ENCODE peak calls at places on chromosomes 12 and 14, in six cellular contexts. B is PC-3, G is HFF-Myc, K is neural crest cell, D is ascending aorta, H is MM.1S. A is an unnamed sample.

GRCh38 chr14:95297832-95298231 is 21.9 kb downstream of the CLMN start:
- DNase-seq in K (no peak), G (no peak), B (no peak), D (no peak), H (no peak), A (no peak)

GRCh38 chr14:51871846-51872245 is 11.4 kb downstream of the GNG2 start:
- DNase-seq in D (no peak), G (no peak), H (no peak), K (no peak), B (no peak), A (no peak)

GRCh38 chr12:110279976-110280783 is 867 bp upstream of the ATP2A2 start:
- DNase-seq in H (peak), G (no peak), D (no peak), K (no peak), B (peak), A (no peak)

GRCh38 chr14:22384167-22384549 is 204.9 kb downstream of the DAD1 start:
- DNase-seq in B (no peak), D (no peak), K (no peak), H (no peak), G (no peak), A (no peak)

GRCh38 chr14:22820731-22821130 is 5.5 kb upstream of the SLC7A7 start:
- DNase-seq in K (no peak), G (no peak), H (no peak), D (no peak), B (peak), A (peak)

GRCh38 chr14:93999573-93999972 is 2.5 kb downstream of the CCDC197 start:
- DNase-seq in H (no peak), B (no peak), G (no peak), D (no peak), K (no peak), A (no peak)

GRCh38 chr12:68092976-68093375 is 66.6 kb downstream of the IFNG start:
- DNase-seq in D (no peak), G (no peak), K (no peak), H (no peak), B (peak), A (no peak)

GRCh38 chr14:61342486-61342885 is 21.1 kb downstream of the PRKCH start:
- DNase-seq in D (no peak), H (no peak), B (no peak), K (no peak), G (no peak), A (no peak)

GRCh38 chr12:98294426-98294825 is 221.0 kb upstream of the TMPO start:
- DNase-seq in H (no peak), B (no peak), D (no peak), K (no peak), G (no peak), A (no peak)

GRCh38 chr12:126144603-126145002 is 1079.4 kb downstream of the AACS start:
- DNase-seq in K (no peak), H (no peak), G (no peak), D (no peak), B (no peak), A (no peak)

DNA sequence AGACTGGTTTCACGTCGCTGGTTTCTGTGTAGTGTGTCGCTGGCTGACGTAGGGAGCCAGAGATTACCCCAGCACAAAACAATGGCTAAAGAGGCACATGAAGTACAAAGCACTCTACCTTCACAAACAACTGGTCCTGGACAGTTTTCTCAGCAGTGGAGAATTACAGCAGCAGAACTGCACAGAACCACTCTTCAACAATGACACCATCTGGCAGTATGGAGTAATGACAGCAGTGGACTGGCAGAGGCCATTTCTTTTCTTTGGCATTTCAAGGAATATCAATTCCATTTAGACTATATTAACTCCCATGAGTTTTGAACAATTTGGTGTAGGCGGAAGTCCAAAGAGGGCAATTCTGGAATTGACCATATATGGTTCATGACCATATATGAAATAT is 1074.1 kb downstream of the AACS start:
- DNase-seq in D (no peak), G (no peak), B (no peak), H (no peak), K (no peak), A (no peak)
- TF ChIP-seq CTCF in D (no peak), G (no peak), B (peak), H (peak), K (peak), A (no peak)

GRCh38 chr12:39958377-39958776 is 147.5 kb downstream of the SLC2A13 start:
- DNase-seq in K (no peak), B (peak), D (no peak), G (no peak), H (no peak), A (no peak)
- TF ChIP-seq CTCF in K (no peak), B (peak), D (no peak), G (peak), H (peak), A (peak)

DNA sequence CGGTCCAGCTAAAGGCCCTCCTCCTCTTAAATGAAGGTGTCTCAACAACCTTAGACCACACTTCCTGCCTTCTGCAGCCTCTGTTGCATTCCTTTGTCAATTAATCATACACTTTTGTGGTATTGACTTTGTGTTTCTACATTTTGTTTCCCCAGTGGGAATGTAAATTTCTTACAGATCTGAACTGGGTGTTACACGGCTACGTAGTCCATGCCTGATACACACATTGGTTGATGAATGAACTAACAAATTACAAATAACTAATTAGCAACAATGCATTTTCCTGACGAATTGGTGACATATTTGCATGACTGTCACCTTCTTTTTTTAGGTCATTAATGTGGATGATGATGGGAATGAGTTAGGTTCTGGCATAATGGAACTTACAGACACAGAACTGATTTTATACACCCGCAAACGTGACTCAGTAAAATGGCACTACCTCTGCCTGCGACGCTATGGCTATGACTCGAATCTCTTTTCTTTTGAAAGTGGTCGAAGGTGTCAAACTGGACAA is 15.2 kb upstream of the CCT2 start:
- DNase-seq in K (no peak), H (no peak), B (peak), G (no peak), D (no peak), A (peak)
- TF ChIP-seq CTCF in K (no peak), H (no peak), B (no peak), G (no peak), D (no peak), A (no peak)

DNA sequence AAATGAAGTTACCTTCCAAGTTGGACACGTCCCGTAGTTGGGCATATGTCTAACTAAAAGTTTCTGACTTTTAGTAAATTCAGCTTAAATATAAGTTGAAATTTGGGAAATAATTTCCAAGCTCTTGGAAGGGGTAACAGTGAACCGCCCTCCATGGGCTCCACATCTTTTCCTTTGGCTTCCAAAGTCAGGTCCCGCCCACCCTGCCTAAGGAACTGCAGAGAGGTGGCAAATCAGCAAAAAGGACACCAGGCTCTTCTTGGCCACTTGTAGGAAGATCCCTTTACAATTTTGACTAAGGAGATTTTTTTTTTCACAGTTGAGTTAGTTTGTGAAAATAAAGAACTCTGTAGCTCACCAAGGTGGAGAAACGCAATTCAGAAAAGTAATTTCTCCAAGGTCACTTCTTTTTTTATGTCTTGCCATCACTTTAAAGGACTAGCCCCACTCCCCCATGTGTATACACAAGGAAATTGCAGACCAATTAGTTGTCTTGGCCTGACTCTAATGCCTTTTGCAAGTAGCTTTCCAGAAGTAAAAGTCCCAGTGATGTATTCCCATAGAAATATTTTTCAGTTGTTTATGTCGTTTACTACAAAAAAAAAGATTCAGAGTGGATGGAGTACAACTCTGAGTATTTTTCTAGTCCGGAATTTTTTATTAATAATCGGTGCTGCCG is 181.2 kb downstream of the PELI2 start:
- DNase-seq in B (no peak), D (no peak), H (no peak), K (no peak), G (no peak), A (no peak)
- TF ChIP-seq CTCF in B (no peak), D (no peak), H (no peak), K (no peak), G (no peak), A (no peak)

DNA sequence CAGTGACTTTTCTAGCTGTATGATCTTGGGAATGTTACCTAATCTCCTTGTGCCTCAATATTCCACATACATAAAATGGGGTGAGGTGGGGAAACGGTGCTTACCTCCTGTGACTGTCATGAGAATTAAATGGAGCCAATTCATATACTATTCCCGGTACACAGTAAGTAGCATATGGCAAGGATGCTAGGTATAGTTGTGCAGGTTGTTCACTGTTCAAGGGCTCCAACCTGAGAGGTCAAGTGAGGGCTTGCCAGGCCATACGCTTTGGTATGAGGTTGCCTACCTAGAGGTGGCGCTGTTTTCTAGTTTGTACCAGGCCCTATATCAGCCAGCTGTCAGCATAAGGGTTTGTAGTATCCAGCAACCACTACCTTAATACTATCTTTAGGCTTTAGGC is 3.6 kb upstream of the BATF start:
- DNase-seq in G (no peak), D (no peak), B (peak), K (no peak), H (peak), A (no peak)
- TF ChIP-seq CTCF in G (peak), D (no peak), B (peak), K (peak), H (peak), A (peak)

DNA sequence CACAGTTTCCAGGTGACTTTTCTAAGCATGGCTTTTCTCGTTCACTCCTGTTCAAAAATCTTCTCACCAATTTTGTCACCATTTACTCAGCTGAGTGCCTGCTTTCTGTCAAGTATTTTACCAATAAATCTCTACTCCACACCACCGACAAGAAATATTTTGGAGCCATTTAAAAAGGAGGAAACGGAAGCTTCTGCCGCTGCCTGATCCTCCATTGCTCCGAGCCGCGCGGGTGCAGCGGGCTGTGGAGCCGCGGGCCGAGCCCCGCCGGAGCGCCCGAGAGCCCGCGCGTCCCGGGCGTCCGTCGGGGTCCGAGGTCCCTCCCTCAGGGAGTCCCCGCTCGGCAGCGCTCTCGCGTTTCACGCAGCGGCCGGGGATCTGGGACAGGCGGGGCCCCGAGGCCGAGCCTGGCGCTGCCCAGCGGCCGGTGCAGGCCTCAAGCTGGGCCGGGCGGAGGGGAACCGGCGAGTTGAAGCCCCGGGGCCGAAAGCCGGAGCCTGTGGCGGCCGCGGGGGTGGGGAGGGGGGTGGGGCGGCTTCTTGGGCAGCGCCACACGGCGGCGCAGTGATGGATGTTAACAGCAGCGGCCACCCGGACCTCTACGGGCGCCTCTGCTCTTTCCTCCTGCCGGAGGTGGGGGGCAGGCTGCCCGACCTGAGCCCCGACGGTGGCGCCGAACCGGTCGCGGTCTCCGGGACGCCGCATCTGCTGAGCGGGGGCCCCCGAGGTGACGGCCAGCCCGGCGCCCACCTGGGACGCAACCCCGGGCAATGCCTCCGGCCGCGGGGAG is 1.1 kb upstream of the HEBP1 start:
- DNase-seq in D (no peak), H (peak), K (peak), B (peak), G (no peak), A (no peak)
- TF ChIP-seq CTCF in D (no peak), H (peak), K (peak), B (peak), G (peak), A (peak)

DNA sequence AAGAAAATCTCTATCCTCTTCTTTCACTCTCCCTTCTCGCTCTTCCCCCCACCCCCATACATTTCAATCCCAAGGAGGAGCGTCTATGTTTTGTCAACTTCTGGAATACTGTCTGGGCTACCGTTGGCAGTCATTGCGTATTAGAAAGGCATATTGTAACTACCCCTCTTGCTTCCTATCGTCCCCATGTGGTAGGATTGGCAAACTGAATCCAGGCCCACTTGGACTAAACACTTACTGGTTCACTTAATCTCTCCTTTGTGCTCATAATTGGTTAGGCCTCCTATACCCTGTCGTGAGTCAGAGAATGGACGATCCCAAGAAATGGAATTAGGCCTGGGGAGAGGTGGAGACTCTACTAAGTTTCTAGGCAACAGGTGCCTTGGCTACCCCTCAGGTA is 68.8 kb upstream of the SLC8A3 start:
- DNase-seq in B (peak), D (no peak), H (peak), G (no peak), K (no peak), A (no peak)
- TF ChIP-seq CTCF in B (peak), D (no peak), H (peak), G (peak), K (peak), A (peak)

DNA sequence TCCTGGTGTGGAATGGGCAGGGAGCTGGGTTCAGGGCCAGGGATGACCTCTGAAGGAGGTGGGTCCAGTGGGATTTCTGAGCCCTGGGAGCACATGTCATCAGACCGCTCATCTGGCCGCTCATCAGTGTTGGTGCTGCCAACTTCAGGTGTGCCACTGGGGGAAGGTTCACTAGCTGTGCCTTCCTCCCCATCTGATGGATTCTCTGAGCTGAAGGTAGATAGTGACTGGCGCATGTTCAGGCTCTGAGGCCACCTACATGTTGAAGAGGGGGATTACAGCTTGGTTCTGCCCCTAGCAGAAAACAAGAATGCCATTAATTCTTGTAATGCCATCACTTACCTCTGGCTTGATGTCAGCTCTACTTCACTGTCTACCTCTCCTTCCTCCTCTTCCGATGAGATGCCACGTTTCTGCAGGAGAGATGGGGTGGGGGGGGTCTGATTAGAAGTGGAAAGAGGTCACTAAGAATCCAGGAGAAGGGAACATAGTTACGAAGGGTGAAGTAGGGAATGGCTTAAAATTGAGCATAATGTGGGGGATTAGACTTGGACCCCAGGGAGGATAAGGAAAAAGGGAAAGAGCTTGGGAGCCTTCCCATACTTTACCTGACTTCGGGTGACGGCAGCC is 17.2 kb downstream of the MAP3K12 start:
- DNase-seq in B (peak), K (no peak), D (no peak), G (no peak), H (peak), A (no peak)
- TF ChIP-seq CTCF in B (peak), K (peak), D (no peak), G (no peak), H (peak), A (peak)